ENCODE peak calls at places on chromosome 9, in six cellular contexts. X, E, O, W, F and K are unnamed samples.

GRCh38 chr9:20477940-20478620 is 144.2 kb downstream of the MLLT3 start:
- DNase-seq in X (no peak), E (no peak), O (no peak), W (no peak), F (peak), K (no peak)

GRCh38 chr9:120571443-120572257 is 8.3 kb downstream of the CDK5RAP2 start:
- DNase-seq in X (no peak), E (no peak), O (no peak), W (no peak), F (no peak), K (no peak)

GRCh38 chr9:108816037-108816436 is 39.7 kb downstream of the ACTL7B start:
- DNase-seq in X (peak), E (no peak), O (no peak), W (no peak), F (no peak), K (no peak)

GRCh38 chr9:34454571-34455065 is 3.8 kb downstream of the FAM219A start:
- DNase-seq in X (no peak), E (no peak), O (no peak), W (no peak), F (peak), K (no peak)

GRCh38 chr9:135476981-135477380 is 2.6 kb upstream of the PPP1R26 start:
- DNase-seq in X (no peak), E (no peak), O (no peak), W (no peak), F (no peak), K (no peak)

GRCh38 chr9:131080589-131080988 is 15.7 kb upstream of the AIF1L start:
- DNase-seq in X (no peak), E (no peak), O (no peak), W (no peak), F (no peak), K (no peak)

GRCh38 chr9:81052846-81053245 is 636.5 kb downstream of the TLE1 start:
- DNase-seq in X (no peak), E (no peak), O (no peak), W (no peak), F (no peak), K (no peak)

GRCh38 chr9:25415723-25416122 is 262.5 kb downstream of the TUSC1 start:
- DNase-seq in X (no peak), E (no peak), O (no peak), W (no peak), F (no peak), K (no peak)

GRCh38 chr9:128192601-128193371 is 1.4 kb upstream of the CIZ1 start:
- DNase-seq in X (no peak), E (peak), O (peak), W (peak), F (peak), K (peak)

GRCh38 chr9:33102551-33103210 is 26.2 kb upstream of the SMU1 start:
- DNase-seq in X (no peak), E (no peak), O (no peak), W (no peak), F (no peak), K (no peak)

GRCh38 chr9:15246688-15247087 is 60.3 kb downstream of the TTC39B start:
- DNase-seq in X (no peak), E (no peak), O (no peak), W (no peak), F (no peak), K (no peak)

GRCh38 chr9:95029251-95029650 is 288.3 kb downstream of the FANCC start:
- DNase-seq in X (no peak), E (peak), O (no peak), W (no peak), F (no peak), K (no peak)

GRCh38 chr9:81035171-81035570 is 654.2 kb downstream of the TLE1 start:
- DNase-seq in X (no peak), E (no peak), O (no peak), W (no peak), F (no peak), K (no peak)

GRCh38 chr9:73871636-73872035 is 625.5 kb upstream of the RORB start:
- DNase-seq in X (no peak), E (no peak), O (no peak), W (no peak), F (no peak), K (no peak)

GRCh38 chr9:34332370-34332964 is 3.1 kb downstream of the NUDT2 start:
- DNase-seq in X (peak), E (no peak), O (peak), W (no peak), F (no peak), K (no peak)

GRCh38 chr9:14037331-14037730 is 276.6 kb downstream of the NFIB start:
- DNase-seq in X (no peak), E (no peak), O (no peak), W (no peak), F (no peak), K (no peak)

GRCh38 chr9:130128251-130128650 is 44.0 kb upstream of the NCS1 start:
- DNase-seq in X (peak), E (no peak), O (no peak), W (no peak), F (peak), K (peak)

GRCh38 chr9:35981704-35982103 is 23.8 kb upstream of the OR2S2 start:
- DNase-seq in X (no peak), E (no peak), O (no peak), W (no peak), F (no peak), K (no peak)

GRCh38 chr9:15286288-15286834 is 20.7 kb downstream of the TTC39B start:
- DNase-seq in X (peak), E (no peak), O (no peak), W (no peak), F (no peak), K (no peak)

GRCh38 chr9:15578719-15579118 is 25.9 kb downstream of the CCDC171 start:
- DNase-seq in X (no peak), E (no peak), O (no peak), W (no peak), F (no peak), K (no peak)

GRCh38 chr9:110744753-110745522 is 76.3 kb downstream of the MUSK start:
- DNase-seq in X (no peak), E (no peak), O (no peak), W (no peak), F (no peak), K (no peak)

GRCh38 chr9:19113964-19114679 is 11.4 kb upstream of the HAUS6 start:
- DNase-seq in X (no peak), E (no peak), O (no peak), W (no peak), F (no peak), K (no peak)

GRCh38 chr9:489198-490197 is 274.8 kb downstream of the DOCK8 start:
- DNase-seq in X (no peak), E (no peak), O (no peak), W (no peak), F (no peak), K (no peak)

GRCh38 chr9:89047667-89048066 is 56.4 kb downstream of the S1PR3 start:
- DNase-seq in X (no peak), E (no peak), O (no peak), W (no peak), F (no peak), K (no peak)

GRCh38 chr9:78316151-78316892 is 19.4 kb downstream of the PSAT1 start:
- DNase-seq in X (no peak), E (no peak), O (no peak), W (no peak), F (no peak), K (no peak)

GRCh38 chr9:133104718-133105460 is 16.2 kb downstream of the RALGDS start:
- DNase-seq in X (no peak), E (no peak), O (no peak), W (no peak), F (no peak), K (no peak)

GRCh38 chr9:136151214-136151804 is 32.6 kb upstream of the TMEM250 start:
- DNase-seq in X (no peak), E (no peak), O (no peak), W (no peak), F (no peak), K (no peak)

GRCh38 chr9:133821606-133822438 is 83.7 kb upstream of the SARDH start:
- DNase-seq in X (no peak), E (no peak), O (no peak), W (peak), F (no peak), K (no peak)

GRCh38 chr9:25681270-25681669 is 3.0 kb upstream of the TUSC1 start:
- DNase-seq in X (no peak), E (no peak), O (no peak), W (no peak), F (no peak), K (no peak)

GRCh38 chr9:16131269-16131668 is 578.4 kb downstream of the CCDC171 start:
- DNase-seq in X (no peak), E (no peak), O (no peak), W (no peak), F (no peak), K (no peak)

GRCh38 chr9:81318571-81318970 is 370.8 kb downstream of the TLE1 start:
- DNase-seq in X (no peak), E (no peak), O (no peak), W (no peak), F (no peak), K (no peak)

GRCh38 chr9:18185196-18185595 is 288.8 kb upstream of the ADAMTSL1 start:
- DNase-seq in X (no peak), E (no peak), O (no peak), W (no peak), F (no peak), K (no peak)

GRCh38 chr9:131238402-131239021 is 37.8 kb downstream of the FAM78A start:
- DNase-seq in X (peak), E (no peak), O (no peak), W (no peak), F (no peak), K (no peak)

GRCh38 chr9:96025995-96026572 is 150.6 kb downstream of the ERCC6L2 start:
- DNase-seq in X (no peak), E (no peak), O (no peak), W (peak), F (no peak), K (no peak)

GRCh38 chr9:2125909-2126308 is 110.8 kb downstream of the SMARCA2 start:
- DNase-seq in X (no peak), E (no peak), O (no peak), W (peak), F (no peak), K (peak)

GRCh38 chr9:128275198-128276007 is at the start of gene GOLGA2:
- DNase-seq in X (no peak), E (no peak), O (no peak), W (peak), F (no peak), K (no peak)

GRCh38 chr9:122122903-122123632 is 30.0 kb upstream of the TTLL11 start:
- DNase-seq in X (peak), E (no peak), O (peak), W (peak), F (peak), K (peak)